ENCODE peak calls at places on chromosomes 16 and 17, in eight cellular contexts. Z is HCT116, J is HFFc6, P is fibroblast of villous mesenchyme, X is Peyer's patch, D is GM20000, R is fibroblast of mammary gland, V is foreskin fibroblast. C is an unnamed sample.

GRCh38 chr17:30969989-30970680 is 704 bp upstream of the RNF135 start:
- DNase-seq in Z (no peak), J (peak; percentile 23), P (no peak), X (peak; percentile 66), D (peak; percentile 60), R (peak; percentile 58), V (no peak), C (no peak)

GRCh38 chr16:85573696-85574641 is 39.2 kb upstream of the GSE1 start:
- DNase-seq in Z (no peak), J (no peak), P (peak; percentile 67), X (peak; percentile 61), D (no peak), R (peak; percentile 64), V (no peak), C (no peak)

GRCh38 chr16:16887193-16887592 is 508.3 kb downstream of the NPIPA7 start:
- DNase-seq in Z (no peak), J (no peak), P (no peak), X (no peak), D (no peak), R (no peak), V (no peak), C (no peak)

GRCh38 chr16:14961405-14962186 is 13.2 kb upstream of the PDXDC1 start:
- DNase-seq in Z (no peak), J (no peak), P (no peak), X (no peak), D (no peak), R (no peak), V (no peak), C (no peak)

GRCh38 chr16:68490829-68491575 is 42.7 kb upstream of the SMPD3 start:
- DNase-seq in Z (peak; percentile 74), J (peak; percentile 55), P (no peak), X (peak; percentile 91), D (no peak), R (peak; percentile 49), V (peak; percentile 21), C (no peak)

GRCh38 chr16:23836078-23836403 is 258 bp downstream of the PRKCB start:
- DNase-seq in Z (no peak), J (no peak), P (no peak), X (no peak), D (no peak), R (no peak), V (no peak), C (peak; percentile 8)

GRCh38 chr16:9555051-9555450 is 463.6 kb downstream of the HAPSTR1 start:
- DNase-seq in Z (no peak), J (no peak), P (no peak), X (no peak), D (no peak), R (no peak), V (no peak), C (no peak)

GRCh38 chr17:63545302-63545928 is 4.9 kb upstream of the DCAF7 start:
- DNase-seq in Z (no peak), J (no peak), P (no peak), X (no peak), D (no peak), R (no peak), V (no peak), C (no peak)

GRCh38 chr17:76382803-76383644 is 1.4 kb upstream of the SPHK1 start:
- DNase-seq in Z (no peak), J (peak; percentile 41), P (peak; percentile 71), X (peak; percentile 81), D (peak; percentile 92), R (peak; percentile 68), V (peak; percentile 56), C (no peak)

GRCh38 chr17:45391291-45391690 is 41.4 kb downstream of the ARHGAP27 start:
- DNase-seq in Z (no peak), J (no peak), P (no peak), X (no peak), D (no peak), R (no peak), V (no peak), C (no peak)

GRCh38 chr16:88497561-88498420 is 44.7 kb downstream of the ZFPM1 start:
- DNase-seq in Z (no peak), J (no peak), P (peak; percentile 70), X (no peak), D (no peak), R (peak; percentile 47), V (no peak), C (no peak)

GRCh38 chr17:62955841-62956352 is 10.1 kb upstream of the TANC2 start:
- DNase-seq in Z (no peak), J (no peak), P (peak; percentile 91), X (no peak), D (no peak), R (no peak), V (no peak), C (no peak)

GRCh38 chr16:53511403-53512280 is 8.6 kb upstream of the AKTIP start:
- DNase-seq in Z (no peak), J (no peak), P (no peak), X (no peak), D (no peak), R (no peak), V (no peak), C (no peak)

DNA sequence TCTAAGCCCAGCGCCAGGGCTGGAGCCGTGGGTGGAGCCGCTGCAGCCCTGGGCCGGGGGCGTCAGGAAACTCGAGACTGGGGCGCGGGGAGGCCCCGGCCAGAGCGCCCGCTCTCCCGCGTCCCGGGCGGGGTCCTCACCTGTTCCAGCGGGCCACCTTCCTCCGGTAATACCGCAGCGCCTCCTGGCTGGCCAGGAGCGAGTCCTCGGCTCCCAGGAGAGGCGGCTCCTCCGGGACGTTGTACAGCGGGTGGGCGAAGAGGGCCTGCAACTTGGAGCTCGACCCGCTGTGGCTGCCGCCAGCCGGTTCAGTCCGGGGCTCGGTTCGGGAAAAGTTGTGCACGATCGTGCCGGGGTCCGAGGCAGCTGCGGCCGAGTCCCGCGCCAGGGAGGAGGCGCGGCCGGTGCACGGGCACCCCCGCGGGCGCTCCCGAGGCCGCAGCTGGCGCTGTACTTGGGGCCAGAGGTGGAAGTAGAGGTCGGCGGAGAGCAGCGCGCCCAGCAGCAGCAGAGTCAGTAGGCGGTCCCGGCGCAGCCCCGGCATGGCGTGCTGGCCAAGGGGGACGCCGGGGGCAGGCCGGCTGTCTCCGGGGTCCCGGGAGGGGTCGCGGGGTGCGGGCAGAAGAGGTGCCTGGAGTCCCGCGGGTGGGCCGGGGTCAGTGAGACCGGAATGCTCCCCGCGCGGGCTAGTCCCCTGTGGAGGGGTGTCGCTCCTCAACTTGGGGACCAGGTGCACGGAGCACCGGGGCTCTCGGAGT is 865 bp downstream of the FAM20A start:
- DNase-seq in Z (no peak), J (no peak), P (no peak), X (no peak), D (peak; percentile 54), R (no peak), V (no peak), C (no peak)
- TF ChIP-seq CTCF in Z (no peak), J (no peak), P (peak; percentile 22), X (no peak), D (no peak), R (no peak), V (peak; percentile 27), C (no peak)

GRCh38 chr16:2223375-2224182 is at the start of gene E4F1:
- DNase-seq in Z (peak; percentile 99), J (peak; percentile 99), P (peak; percentile 100), X (peak; percentile 100), D (peak; percentile 100), R (peak; percentile 99), V (peak; percentile 100), C (peak; percentile 98)
- TF ChIP-seq CTCF in Z (no peak), J (peak; percentile 22), P (no peak), X (no peak), D (no peak), R (no peak), V (no peak), C (no peak)

DNA sequence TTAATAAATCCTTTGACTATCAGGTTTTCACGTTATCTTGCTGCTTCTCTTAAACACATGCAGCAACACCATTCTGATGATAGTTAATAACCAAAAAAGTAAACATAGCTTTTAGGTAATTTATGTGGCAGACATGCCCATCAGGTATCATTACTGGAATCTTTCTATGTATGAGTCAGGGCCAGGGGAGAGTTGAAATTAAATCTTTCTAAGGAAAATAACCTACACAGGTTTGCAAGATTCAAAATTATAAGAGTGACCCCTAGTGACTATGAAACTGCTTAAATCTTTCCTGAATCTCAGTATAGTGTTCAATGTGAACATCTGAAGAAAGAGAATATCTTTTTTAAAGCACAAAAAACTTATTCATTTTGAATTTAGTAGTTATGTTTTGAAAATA is 666.6 kb downstream of the CDH11 start:
- DNase-seq in Z (no peak), J (peak; percentile 55), P (peak; percentile 35), X (no peak), D (no peak), R (peak; percentile 54), V (no peak), C (no peak)
- TF ChIP-seq CTCF in Z (no peak), J (peak; percentile 74), P (peak; percentile 21), X (no peak), D (no peak), R (peak; percentile 41), V (peak; percentile 16), C (no peak)

DNA sequence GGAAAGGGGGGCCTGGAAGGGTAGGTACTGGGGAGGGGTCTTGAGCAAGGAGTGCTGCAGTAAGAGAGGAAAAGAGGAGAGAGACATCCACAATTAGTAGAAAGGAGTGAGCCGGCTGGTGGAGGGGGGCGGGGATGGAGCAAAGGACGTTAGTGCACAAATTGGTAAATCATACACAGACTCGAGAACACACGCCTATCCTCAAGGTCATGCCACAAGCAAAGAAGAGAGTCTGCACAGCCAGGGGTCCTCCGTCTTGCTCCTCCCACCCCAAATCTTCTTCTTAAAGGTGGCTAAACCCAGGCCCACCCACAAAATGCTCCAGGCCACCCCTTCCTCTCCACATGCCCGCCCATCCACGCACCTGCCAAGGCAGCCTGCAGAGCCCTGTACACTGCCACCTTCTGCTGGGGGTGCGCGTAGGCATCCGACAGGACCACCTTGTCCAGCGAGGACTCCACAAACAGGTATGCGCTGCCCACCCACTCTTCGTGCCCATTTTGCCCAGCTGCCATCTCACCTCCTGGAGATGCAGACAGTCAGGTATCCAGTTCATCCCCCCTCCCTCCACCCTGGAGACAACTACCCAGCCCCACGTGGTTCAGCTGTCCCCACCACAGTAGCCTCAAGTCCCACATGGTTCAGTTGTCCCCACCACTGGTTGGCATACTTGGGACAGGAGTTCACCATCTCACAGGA is 3.4 kb downstream of the TRADD start:
- DNase-seq in Z (no peak), J (no peak), P (no peak), X (peak; percentile 58), D (no peak), R (no peak), V (no peak), C (no peak)
- TF ChIP-seq CTCF in Z (no peak), J (no peak), P (no peak), X (no peak), D (peak; percentile 9), R (no peak), V (no peak), C (no peak)

C was measured in CD8-positive, alpha-beta T cell.